ENCODE peak calls at places on chromosomes 11 and 22, in eight cellular contexts. Z, D, N, L, H, G, P and R are unnamed samples.

GRCh38 chr22:46029574-46030200 is 52.7 kb upstream of the WNT7B start:
- DNase-seq in D (no peak), P (peak; percentile 33), H (no peak), G (no peak), L (no peak), N (no peak), Z (no peak), R (peak; percentile 19)

GRCh38 chr11:28777126-28777525 is 668.9 kb downstream of the METTL15 start:
- DNase-seq in P (no peak), L (no peak), N (no peak), G (no peak), H (no peak), Z (no peak), D (no peak), R (no peak)

GRCh38 chr11:63663809-63664208 is 7.4 kb downstream of the ATL3 start:
- DNase-seq in Z (no peak), P (no peak), N (no peak), H (no peak), L (peak; percentile 63), D (peak; percentile 77), G (no peak), R (no peak)

GRCh38 chr22:19779685-19780268 is 19.2 kb downstream of the TBX1 start:
- DNase-seq in Z (no peak), L (no peak), P (no peak), G (no peak), H (no peak), D (no peak), N (no peak), R (no peak)

GRCh38 chr11:66317766-66318575 is 1.1 kb upstream of the CD248 start:
- DNase-seq in Z (no peak), N (peak; percentile 46), D (no peak), L (peak; percentile 98), P (peak; percentile 81), G (peak; percentile 74), H (peak; percentile 36), R (no peak)

GRCh38 chr11:26753738-26754504 is 32.1 kb upstream of the SLC5A12 start:
- DNase-seq in P (peak; percentile 79), Z (no peak), D (peak; percentile 35), H (peak; percentile 27), L (peak; percentile 86), G (peak; percentile 45), N (peak; percentile 39), R (no peak)

GRCh38 chr22:27885977-27886842 is 32.8 kb downstream of the PITPNB start:
- DNase-seq in H (peak; percentile 51), N (peak; percentile 52), L (peak; percentile 94), Z (no peak), D (peak; percentile 85), P (no peak), G (peak; percentile 91), R (peak; percentile 74)

GRCh38 chr11:85663080-85663729 is 1.7 kb downstream of the CREBZF start:
- DNase-seq in L (peak; percentile 11), P (no peak), Z (no peak), H (no peak), N (no peak), D (peak; percentile 22), G (no peak), R (no peak)

GRCh38 chr11:121494355-121495099 is 41.8 kb upstream of the SORL1-AS1 start:
- DNase-seq in G (no peak), L (no peak), H (no peak), N (no peak), D (no peak), Z (peak; percentile 69), P (no peak), R (peak; percentile 67)

GRCh38 chr11:100719809-100720221 is 32.7 kb downstream of the ARHGAP42 start:
- DNase-seq in Z (no peak), D (peak; percentile 96), G (no peak), N (peak; percentile 28), P (no peak), H (peak; percentile 66), L (peak; percentile 91), R (no peak)

GRCh38 chr11:69298778-69299461 is 5.0 kb downstream of the MYEOV start:
- DNase-seq in G (no peak), D (no peak), Z (no peak), H (no peak), N (no peak), P (no peak), L (no peak), R (no peak)

GRCh38 chr11:64268687-64269379 is 15.6 kb downstream of the BAD start:
- DNase-seq in N (peak; percentile 82), H (peak; percentile 69), Z (no peak), D (peak; percentile 74), P (peak; percentile 87), L (peak; percentile 73), G (no peak), R (peak; percentile 81)

GRCh38 chr11:64643258-64643881 is 52.4 kb downstream of the SLC22A12 start:
- DNase-seq in N (no peak), P (no peak), Z (no peak), L (no peak), H (no peak), D (no peak), G (no peak), R (no peak)

GRCh38 chr11:48078661-48079060 is 98.3 kb downstream of the PTPRJ start:
- DNase-seq in Z (no peak), L (peak; percentile 36), G (no peak), P (no peak), H (no peak), N (no peak), D (no peak), R (no peak)

GRCh38 chr11:66313321-66314185 is 3.3 kb downstream of the CD248 start:
- DNase-seq in L (peak; percentile 42), N (no peak), D (no peak), G (no peak), P (no peak), Z (no peak), H (no peak), R (no peak)

GRCh38 chr11:82676483-82677094 is 57.1 kb downstream of the FAM181B start:
- DNase-seq in N (no peak), L (no peak), D (no peak), Z (no peak), G (no peak), P (no peak), H (no peak), R (no peak)

GRCh38 chr11:67647471-67647870 is 3.1 kb downstream of the ACY3 start:
- DNase-seq in Z (no peak), D (no peak), H (no peak), P (no peak), L (no peak), G (no peak), N (no peak), R (peak; percentile 66)

GRCh38 chr11:67646535-67647336 is 3.8 kb downstream of the ACY3 start:
- DNase-seq in N (peak; percentile 66), H (no peak), D (no peak), L (no peak), P (no peak), Z (peak; percentile 70), G (no peak), R (peak; percentile 82)

GRCh38 chr11:67649634-67650540 is 643 bp downstream of the ACY3 start:
- DNase-seq in Z (no peak), H (no peak), D (no peak), L (no peak), P (no peak), G (no peak), N (peak; percentile 56), R (no peak)

GRCh38 chr11:67648796-67649613 is 1.5 kb downstream of the ACY3 start:
- DNase-seq in Z (peak; percentile 57), P (no peak), H (no peak), L (no peak), D (no peak), N (no peak), G (no peak), R (peak; percentile 85)

DNA sequence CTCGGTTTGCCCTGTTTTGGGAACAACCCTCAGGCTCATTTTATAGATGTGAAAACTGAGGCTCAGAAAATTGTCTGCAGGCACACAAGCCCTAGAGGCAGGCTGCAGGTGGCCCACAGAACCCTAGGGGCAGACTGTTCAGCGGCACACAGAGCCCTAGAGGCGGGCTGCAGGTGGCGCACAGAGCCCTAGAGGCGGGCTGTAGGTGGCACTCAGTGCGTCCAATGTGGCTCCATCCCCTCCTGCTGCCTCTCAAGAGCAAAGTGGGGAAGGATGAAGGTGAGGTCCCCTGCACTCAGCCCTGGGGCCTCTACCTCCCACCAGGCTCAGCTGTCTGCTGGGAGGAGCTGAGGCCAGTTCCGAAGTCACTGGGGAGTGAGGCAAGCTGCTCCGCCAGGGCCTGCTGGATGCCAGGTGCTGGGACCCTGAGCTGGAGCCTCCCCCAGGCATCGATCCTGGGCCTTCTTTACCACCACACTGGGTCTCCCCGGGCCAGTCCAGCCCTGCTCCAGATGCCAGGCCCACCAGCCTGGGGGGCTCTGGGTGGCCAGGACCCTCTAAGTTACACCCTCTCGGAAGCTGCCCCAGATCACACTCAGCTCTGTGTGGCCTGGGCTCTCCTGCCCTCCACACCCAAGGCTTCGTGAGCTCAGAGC is 2.3 kb downstream of the ACY3 start:
- DNase-seq in H (peak; percentile 63), P (no peak), D (no peak), Z (no peak), L (no peak), N (no peak), G (no peak), R (peak; percentile 62)
- TF ChIP-seq CTCF in H (peak; percentile 17), P (no peak), D (no peak), Z (peak; percentile 71), L (peak; percentile 8), N (no peak), G (peak; percentile 26), R (no peak)

GRCh38 chr22:47376901-47377520 is 614.6 kb downstream of the TBC1D22A start:
- DNase-seq in Z (no peak), G (no peak), N (no peak), P (peak; percentile 33), L (no peak), D (no peak), H (no peak), R (no peak)
- H3K9me3 ChIP-seq in Z (no peaks in the 10 kb centered on the region), G (peaks cover 10% of the 10 kb centered on the region), N (no peaks in the 10 kb centered on the region), P (no peaks in the 10 kb centered on the region), L (no peaks in the 10 kb centered on the region), D (no peaks in the 10 kb centered on the region), H (no peaks in the 10 kb centered on the region), R (no peaks in the 10 kb centered on the region)

DNA sequence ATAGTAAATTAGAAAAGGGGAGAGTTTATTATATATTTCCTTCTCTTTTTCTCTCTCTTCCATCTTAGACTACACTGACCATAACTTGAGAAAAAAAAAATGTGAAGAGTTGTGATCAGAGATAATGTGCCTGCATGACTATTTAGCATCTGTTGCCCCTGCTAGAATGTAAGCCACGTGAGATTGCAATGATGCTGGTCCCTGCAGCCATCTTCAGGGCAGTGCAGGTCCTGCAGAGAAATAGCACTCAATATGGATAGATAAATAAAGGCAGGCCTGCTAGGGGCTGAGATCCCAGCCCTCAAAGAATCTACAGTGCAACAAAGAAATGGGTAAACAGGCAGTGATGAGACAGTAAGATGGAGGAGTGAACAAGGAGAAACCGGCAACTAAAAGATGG is 7.8 kb upstream of the DKK3 start:
- DNase-seq in G (no peak), D (no peak), P (no peak), N (no peak), Z (no peak), L (no peak), H (no peak), R (no peak)
- TF ChIP-seq CTCF in G (no peak), D (no peak), P (no peak), N (no peak), Z (no peak), L (no peak), H (no peak), R (peak; percentile 5)

DNA sequence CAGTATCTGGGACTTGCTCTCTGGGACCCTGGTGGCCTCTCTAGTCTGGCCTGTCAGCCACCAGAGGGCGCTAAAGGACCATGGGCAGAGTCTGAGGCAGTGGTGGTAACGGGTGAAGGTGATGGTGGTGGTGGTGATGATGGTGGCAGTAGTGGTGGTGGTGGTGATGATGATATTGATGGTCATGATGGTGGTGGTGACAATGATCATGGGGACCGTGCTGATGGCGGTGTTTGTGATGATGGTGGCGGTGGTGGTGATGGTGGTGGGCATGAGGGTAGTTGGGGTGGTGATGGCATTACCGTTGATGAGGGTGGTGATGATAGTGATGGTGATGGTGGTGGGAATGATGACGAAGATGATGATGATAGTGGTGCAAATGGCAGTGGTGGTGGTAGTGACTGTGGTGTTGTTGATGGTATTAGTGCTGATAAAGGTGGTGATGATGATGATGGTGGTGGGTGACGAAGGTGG is 16.0 kb downstream of the TRPM5 start:
- DNase-seq in P (no peak), N (peak; percentile 88), D (peak; percentile 32), Z (no peak), G (no peak), H (peak; percentile 90), L (peak; percentile 45), R (peak; percentile 95)
- H3K9me3 ChIP-seq in P (no peaks in the 10 kb centered on the region), N (no peaks in the 10 kb centered on the region), D (no peaks in the 10 kb centered on the region), Z (no peaks in the 10 kb centered on the region), G (no peaks in the 10 kb centered on the region), H (no peaks in the 10 kb centered on the region), L (no peaks in the 10 kb centered on the region), R (no peaks in the 10 kb centered on the region)